ENCODE peak calls at places on chromosomes 11 and 22, in ten cellular contexts. Y is CD4-positive, alpha-beta memory T cell; G is osteoblast; I is BE2C; P is neural progenitor cell; V is right lobe of liver; Q is prostate gland; T is mucosa of descending colon; U is sigmoid colon; N is left ventricle myocardium inferior. J is an unnamed sample. For H3K36me3, the result is how much of the 10 kb centered on the place peaks cover.

GRCh38 chr22:27588915-27589314 is 212.6 kb downstream of the MN1 start:
- DNase-seq in Y (no peak), G (no peak), I (no peak), P (no peak), V (no peak), Q (no peak), T (no peak), U (no peak), N (no peak), J (no peak)

GRCh38 chr11:17738350-17739207 is 4.0 kb downstream of the KCNC1 start:
- DNase-seq in Y (no peak), G (peak), I (no peak), P (peak), V (no peak), Q (no peak), T (no peak), U (peak), N (no peak), J (peak)

GRCh38 chr22:18994780-18995711 is 59.0 kb upstream of the PRODH start:
- DNase-seq in Y (no peak), G (no peak), I (peak), P (peak), V (no peak), Q (no peak), T (no peak), U (no peak), N (no peak), J (no peak)

GRCh38 chr22:22125028-22125578 is 119.5 kb upstream of the VPREB1 start:
- DNase-seq in Y (no peak), G (no peak), I (no peak), P (peak), V (no peak), Q (no peak), T (no peak), U (no peak), N (no peak), J (peak)

GRCh38 chr11:95143106-95143681 is 53.5 kb downstream of the ENDOD1 start:
- DNase-seq in Y (no peak), G (peak), I (no peak), P (no peak), V (no peak), Q (no peak), T (no peak), U (no peak), N (no peak), J (no peak)

GRCh38 chr22:20567993-20568417 is 60.6 kb downstream of the MED15 start:
- DNase-seq in Y (no peak), G (peak), I (no peak), P (no peak), V (no peak), Q (no peak), T (peak), U (no peak), N (peak), J (peak)

GRCh38 chr11:71428861-71429435 is 19.2 kb downstream of the DHCR7 start:
- DNase-seq in Y (no peak), G (peak), I (no peak), P (no peak), V (peak), Q (no peak), T (no peak), U (no peak), N (peak), J (no peak)

GRCh38 chr11:119745112-119745511 is 16.1 kb upstream of the NECTIN1 start:
- DNase-seq in Y (no peak), G (peak), I (no peak), P (no peak), V (peak), Q (no peak), T (no peak), U (no peak), N (no peak), J (no peak)

GRCh38 chr11:6013042-6013441 is 6.3 kb upstream of the OR56A4 start:
- DNase-seq in Y (no peak), G (no peak), I (no peak), P (no peak), V (no peak), Q (no peak), T (no peak), U (no peak), N (no peak), J (no peak)

GRCh38 chr11:82229346-82229745 is 504.3 kb downstream of the FAM181B start:
- DNase-seq in Y (peak), G (no peak), I (no peak), P (peak), V (no peak), Q (no peak), T (no peak), U (no peak), N (no peak), J (peak)

GRCh38 chr11:134762248-134763029 is 350.4 kb upstream of the B3GAT1 start:
- DNase-seq in Y (no peak), G (peak), I (no peak), P (no peak), V (no peak), Q (no peak), T (no peak), U (no peak), N (no peak), J (peak)

GRCh38 chr22:49023161-49023878 is 804.4 kb downstream of the BRD1 start:
- DNase-seq in Y (no peak), G (peak), I (no peak), P (no peak), V (peak), Q (no peak), T (peak), U (peak), N (no peak), J (no peak)

GRCh38 chr22:35950262-35950661 is 78.4 kb downstream of the RBFOX2 start:
- DNase-seq in Y (no peak), G (no peak), I (no peak), P (peak), V (no peak), Q (peak), T (no peak), U (no peak), N (no peak), J (peak)

GRCh38 chr11:8080674-8081590 is at the start of gene TUB:
- DNase-seq in Y (no peak), G (peak), I (peak), P (peak), V (no peak), Q (no peak), T (no peak), U (no peak), N (no peak), J (peak)

GRCh38 chr11:65896009-65896999 is 3.9 kb downstream of the FOSL1 start:
- DNase-seq in Y (no peak), G (peak), I (no peak), P (no peak), V (no peak), Q (no peak), T (no peak), U (no peak), N (no peak), J (no peak)

GRCh38 chr11:39365809-39366436 is 2093.5 kb downstream of the LRRC4C start:
- DNase-seq in Y (no peak), G (no peak), I (no peak), P (peak), V (no peak), Q (no peak), T (no peak), U (no peak), N (no peak), J (peak)

GRCh38 chr11:33264926-33265325 is 7.7 kb downstream of the HIPK3 start:
- DNase-seq in Y (no peak), G (no peak), I (no peak), P (no peak), V (no peak), Q (no peak), T (no peak), U (no peak), N (no peak), J (no peak)

GRCh38 chr11:118207079-118207478 is 17.7 kb downstream of the JAML start:
- DNase-seq in Y (no peak), G (no peak), I (no peak), P (no peak), V (no peak), Q (no peak), T (no peak), U (no peak), N (no peak), J (no peak)

GRCh38 chr11:114291847-114292680 is 4.1 kb upstream of the NNMT start:
- DNase-seq in Y (no peak), G (no peak), I (no peak), P (no peak), V (no peak), Q (no peak), T (no peak), U (no peak), N (no peak), J (no peak)

GRCh38 chr11:31763296-31763695 is 47.8 kb downstream of the PAX6 start:
- DNase-seq in Y (no peak), G (no peak), I (no peak), P (peak), V (no peak), Q (no peak), T (no peak), U (no peak), N (no peak), J (no peak)

GRCh38 chr11:64859542-64860414 is 15.3 kb upstream of the CDC42BPG start:
- DNase-seq in Y (peak), G (no peak), I (no peak), P (no peak), V (no peak), Q (no peak), T (peak), U (no peak), N (no peak), J (no peak)

GRCh38 chr11:61336171-61336935 is 3.3 kb downstream of the TKFC start:
- DNase-seq in Y (peak), G (peak), I (peak), P (peak), V (peak), Q (peak), T (peak), U (peak), N (peak), J (peak)

GRCh38 chr11:84256618-84257017 is 970.5 kb upstream of the CCDC90B start:
- DNase-seq in Y (no peak), G (no peak), I (no peak), P (no peak), V (no peak), Q (no peak), T (no peak), U (no peak), N (no peak), J (no peak)

GRCh38 chr11:18669629-18670162 is 28.9 kb upstream of the TMEM86A start:
- DNase-seq in Y (no peak), G (no peak), I (no peak), P (no peak), V (no peak), Q (no peak), T (no peak), U (no peak), N (no peak), J (peak)

GRCh38 chr11:114061053-114062049 is 1.8 kb downstream of the ZBTB16 start:
- DNase-seq in Y (no peak), G (peak), I (no peak), P (peak), V (peak), Q (no peak), T (no peak), U (peak), N (peak), J (peak)

GRCh38 chr11:119671048-119671447 is 58.0 kb downstream of the NECTIN1 start:
- DNase-seq in Y (no peak), G (peak), I (peak), P (no peak), V (no peak), Q (no peak), T (peak), U (peak), N (peak), J (no peak)

GRCh38 chr11:61131998-61132555 is 29.1 kb downstream of the VPS37C start:
- DNase-seq in Y (no peak), G (no peak), I (no peak), P (no peak), V (no peak), Q (no peak), T (no peak), U (no peak), N (no peak), J (no peak)

GRCh38 chr22:38228873-38229740 is 27.3 kb downstream of the MAFF start:
- DNase-seq in Y (no peak), G (peak), I (no peak), P (no peak), V (no peak), Q (peak), T (peak), U (no peak), N (no peak), J (no peak)

GRCh38 chr11:117734596-117734995 is 62.4 kb downstream of the DSCAML1 start:
- DNase-seq in Y (no peak), G (no peak), I (peak), P (no peak), V (no peak), Q (no peak), T (no peak), U (no peak), N (no peak), J (no peak)

GRCh38 chr22:42208362-42208761 is 62.1 kb downstream of the TCF20 start:
- DNase-seq in Y (peak), G (no peak), I (no peak), P (no peak), V (no peak), Q (no peak), T (no peak), U (no peak), N (no peak), J (no peak)

GRCh38 chr11:135002236-135002635 is 590.2 kb upstream of the B3GAT1 start:
- DNase-seq in Y (no peak), G (no peak), I (no peak), P (no peak), V (no peak), Q (no peak), T (no peak), U (no peak), N (no peak), J (no peak)

GRCh38 chr11:63668396-63668795 is 2.8 kb downstream of the ATL3 start:
- DNase-seq in Y (no peak), G (peak), I (no peak), P (no peak), V (no peak), Q (no peak), T (no peak), U (no peak), N (no peak), J (no peak)

GRCh38 chr11:95515379-95515778 is 274.2 kb downstream of the FAM76B start:
- DNase-seq in Y (no peak), G (no peak), I (no peak), P (no peak), V (no peak), Q (no peak), T (no peak), U (no peak), N (no peak), J (no peak)

GRCh38 chr11:69401715-69402114 is 79.7 kb upstream of the LINC01488 start:
- DNase-seq in Y (no peak), G (peak), I (no peak), P (no peak), V (no peak), Q (no peak), T (no peak), U (no peak), N (no peak), J (no peak)

GRCh38 chr11:27094062-27094587 is 53.5 kb downstream of the BBOX1 start:
- DNase-seq in Y (no peak), G (no peak), I (no peak), P (no peak), V (no peak), Q (no peak), T (no peak), U (no peak), N (no peak), J (no peak)

GRCh38 chr11:36450391-36450714 is 59.7 kb downstream of the TRAF6 start:
- DNase-seq in Y (no peak), G (no peak), I (no peak), P (no peak), V (no peak), Q (no peak), T (no peak), U (no peak), N (no peak), J (no peak)
- H3K4me3 ChIP-seq in Y (no peak), G (peak), I (no peak), P (no peak), V (no peak), Q (no peak), T (no peak), U (no peak), N (peak), J (no peak)

DNA sequence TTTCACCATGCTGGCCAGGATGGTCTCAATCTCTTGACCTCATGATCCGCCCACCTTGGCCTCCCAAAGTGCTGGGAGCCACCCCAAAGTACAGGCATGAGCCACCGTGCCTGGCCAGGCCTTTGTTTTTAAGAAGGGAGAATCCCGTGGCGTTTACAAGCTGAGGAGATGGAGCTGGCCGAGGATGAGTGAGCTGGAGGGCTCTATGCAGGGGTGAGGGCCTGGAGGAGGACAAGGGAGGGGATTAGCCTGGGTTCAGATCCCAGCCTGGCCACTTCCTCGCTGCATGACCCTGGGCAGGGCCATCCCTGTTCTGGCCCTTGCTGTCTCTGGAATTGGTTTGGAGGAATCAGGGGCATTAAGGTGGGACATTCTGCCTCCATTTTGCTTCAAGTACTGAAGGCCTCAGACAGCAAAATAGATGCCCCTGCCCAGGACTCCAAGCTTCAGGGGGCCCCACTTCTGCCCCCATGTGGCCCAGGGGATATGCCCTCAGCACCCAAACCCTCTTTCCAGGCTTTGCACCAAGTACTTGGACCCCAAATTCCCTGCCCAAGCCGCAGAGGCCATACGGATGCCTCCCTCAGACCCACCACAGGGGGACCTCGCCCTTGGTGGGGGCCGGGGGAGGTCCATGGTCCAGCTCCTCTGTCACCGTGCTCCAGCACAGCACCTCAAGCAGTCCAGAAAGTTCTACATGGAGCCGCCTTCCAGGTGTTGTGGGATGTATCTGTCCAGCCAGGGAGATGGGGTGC is 12.1 kb upstream of the LRP5 start:
- DNase-seq in Y (no peak), G (peak), I (no peak), P (no peak), V (peak), Q (no peak), T (no peak), U (no peak), N (no peak), J (peak)
- H3K36me3 ChIP-seq in Y (under half), G (under half), I (under half), P (under half), V (under half), Q (under half), T (under half), U (under half), N (under half), J (under half)

DNA sequence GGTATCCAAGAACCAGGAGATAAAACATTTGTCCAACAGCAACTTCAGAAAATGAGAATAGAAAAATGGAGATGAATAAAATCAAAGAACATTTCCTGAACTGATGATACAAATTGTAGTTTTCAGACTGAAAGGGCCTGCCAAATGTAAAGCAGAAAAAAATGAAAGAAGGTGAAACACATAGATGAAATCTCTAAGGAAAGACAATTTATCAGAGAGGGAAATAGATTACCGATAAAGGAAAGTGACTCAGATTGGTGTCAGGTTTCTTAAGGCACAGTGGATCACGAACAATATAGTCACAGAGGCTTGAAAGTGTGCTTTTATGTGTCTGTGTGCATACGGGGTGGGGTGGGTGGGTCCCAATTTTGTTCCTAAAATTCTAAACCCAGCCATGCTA is 4.1 kb upstream of the STT3A start:
- DNase-seq in Y (no peak), G (no peak), I (no peak), P (no peak), V (no peak), Q (no peak), T (no peak), U (no peak), N (no peak), J (no peak)
- H3K4me3 ChIP-seq in Y (no peak), G (no peak), I (no peak), P (no peak), V (no peak), Q (no peak), T (no peak), U (no peak), N (no peak), J (no peak)

GRCh38 chr11:70407814-70408213 is 9.5 kb downstream of the CTTN start:
- DNase-seq in Y (no peak), G (peak), I (no peak), P (no peak), V (no peak), Q (no peak), T (no peak), U (no peak), N (no peak), J (no peak)
- H3K36me3 ChIP-seq in Y (under half), G (half or more), I (half or more), P (under half), V (half or more), Q (under half), T (under half), U (half or more), N (half or more), J (half or more)